ENCODE peak calls at places on chromosomes 1 and 21, in six cellular contexts. O, M, F, W, J and K are unnamed samples.

GRCh38 chr21:43280949-43281633 is 112.3 kb downstream of the CRYAA start:
- DNase-seq in O (no peak), M (no peak), F (no peak), W (no peak), J (no peak), K (no peak)

GRCh38 chr1:19010995-19011696 is 54.7 kb upstream of the IFFO2 start:
- DNase-seq in O (peak), M (peak), F (peak), W (peak), J (peak), K (peak)

GRCh38 chr1:116826818-116827606 is 72.8 kb downstream of the CD2 start:
- DNase-seq in O (peak), M (no peak), F (no peak), W (no peak), J (peak), K (peak)

GRCh38 chr1:58290685-58291372 is 255.7 kb downstream of the OMA1 start:
- DNase-seq in O (peak), M (peak), F (no peak), W (peak), J (peak), K (no peak)

GRCh38 chr1:180925471-180926051 is 12.9 kb downstream of the KIAA1614 start:
- DNase-seq in O (no peak), M (no peak), F (no peak), W (no peak), J (no peak), K (no peak)

GRCh38 chr1:198117267-198117666 is 39.5 kb upstream of the NEK7 start:
- DNase-seq in O (peak), M (no peak), F (no peak), W (no peak), J (peak), K (no peak)

GRCh38 chr1:69898403-69898947 is 306.9 kb downstream of the LRRC40 start:
- DNase-seq in O (no peak), M (no peak), F (no peak), W (no peak), J (no peak), K (no peak)

GRCh38 chr1:106746448-106747085 is 309.9 kb upstream of the PRMT6 start:
- DNase-seq in O (peak), M (no peak), F (no peak), W (peak), J (no peak), K (no peak)

GRCh38 chr1:41520951-41521742 is 36.7 kb upstream of the EDN2 start:
- DNase-seq in O (no peak), M (no peak), F (no peak), W (no peak), J (no peak), K (no peak)

GRCh38 chr1:56551691-56552090 is 27.7 kb downstream of the PLPP3 start:
- DNase-seq in O (peak), M (peak), F (no peak), W (peak), J (no peak), K (no peak)

GRCh38 chr1:81142099-81142776 is 658.5 kb upstream of the ADGRL2 start:
- DNase-seq in O (peak), M (peak), F (no peak), W (peak), J (peak), K (no peak)

GRCh38 chr1:81149649-81150335 is 650.9 kb upstream of the ADGRL2 start:
- DNase-seq in O (peak), M (no peak), F (no peak), W (no peak), J (no peak), K (no peak)

DNA sequence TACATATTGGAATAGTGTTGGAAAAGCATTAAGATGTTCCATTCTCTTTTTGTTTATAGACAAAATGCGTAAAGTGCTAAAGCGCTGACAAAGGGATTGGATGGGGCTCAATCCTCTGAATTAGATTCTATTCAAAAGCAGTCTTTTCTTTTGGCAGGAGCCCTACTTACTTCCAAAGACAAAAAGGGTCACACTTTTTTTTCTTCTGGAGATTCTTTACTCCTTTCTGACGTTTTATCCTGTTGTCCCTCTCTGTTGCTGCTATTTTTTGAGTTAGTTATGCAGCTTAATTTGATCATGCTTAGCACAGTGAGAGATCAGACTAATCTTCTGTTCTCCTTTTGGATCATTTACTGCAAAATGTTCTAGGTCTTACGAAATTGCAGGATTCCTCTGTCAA is 656.5 kb upstream of the ADGRL2 start:
- DNase-seq in O (no peak), M (no peak), F (no peak), W (no peak), J (peak), K (no peak)
- H3K4me3 ChIP-seq in O (no peak), M (no peak), F (no peak), W (no peak), J (no peak), K (no peak)

DNA sequence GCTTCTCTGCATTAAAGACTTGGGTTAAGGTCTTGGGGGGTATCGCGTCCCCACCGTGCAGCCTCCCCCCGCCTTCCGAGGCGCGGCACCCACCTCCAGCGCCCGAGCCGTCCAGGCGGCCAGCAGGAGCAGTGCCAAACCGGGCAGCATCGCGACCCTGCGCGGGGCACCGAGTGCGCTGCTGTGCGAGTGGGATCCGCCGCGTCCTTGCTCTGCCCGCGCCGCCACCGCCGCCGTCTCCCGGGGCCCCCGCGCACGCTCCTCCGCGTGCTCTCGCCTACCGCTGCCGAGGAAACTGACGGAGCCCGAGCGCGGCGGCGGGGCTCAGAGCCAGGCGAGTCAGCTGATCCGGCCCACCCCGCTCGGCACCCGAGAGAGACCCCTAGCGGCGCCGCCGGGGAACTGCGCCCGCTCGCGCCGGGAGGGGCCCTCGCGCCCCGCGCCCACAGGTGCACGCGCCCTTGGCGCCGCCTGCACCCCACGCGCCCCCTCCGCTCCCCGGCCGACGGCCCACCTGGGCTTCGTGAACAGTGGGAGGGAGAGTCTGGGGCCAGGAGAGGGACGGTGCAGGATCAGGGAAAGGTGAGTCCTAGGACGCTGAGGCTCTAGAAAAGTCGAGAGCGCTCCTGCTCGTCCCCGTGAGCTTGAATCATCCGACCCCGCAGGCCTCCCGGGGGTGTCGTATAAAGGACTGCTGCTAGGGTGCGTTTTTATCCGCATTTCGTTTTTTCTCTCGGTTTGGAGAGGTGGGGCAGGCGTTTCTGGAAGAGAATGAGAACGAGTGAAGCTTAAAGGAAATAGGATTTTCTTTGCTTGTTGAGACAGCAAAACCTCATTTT is at the start of gene APP:
- DNase-seq in O (peak), M (peak), F (peak), W (peak), J (peak), K (no peak)
- TF ChIP-seq CTCF in O (peak), M (peak), F (peak), W (peak), J (no peak), K (peak)

GRCh38 chr1:16145030-16145987 is 10.6 kb downstream of the EPHA2 start:
- DNase-seq in O (peak), M (peak), F (peak), W (peak), J (peak), K (no peak)

GRCh38 chr1:16143566-16144324 is 12.1 kb downstream of the EPHA2 start:
- DNase-seq in O (peak), M (peak), F (no peak), W (no peak), J (no peak), K (no peak)

GRCh38 chr1:16143005-16143565 is 12.8 kb downstream of the EPHA2 start:
- DNase-seq in O (no peak), M (no peak), F (no peak), W (no peak), J (no peak), K (no peak)

GRCh38 chr1:16145988-16146887 is 9.6 kb downstream of the EPHA2 start:
- DNase-seq in O (peak), M (peak), F (peak), W (peak), J (peak), K (no peak)

DNA sequence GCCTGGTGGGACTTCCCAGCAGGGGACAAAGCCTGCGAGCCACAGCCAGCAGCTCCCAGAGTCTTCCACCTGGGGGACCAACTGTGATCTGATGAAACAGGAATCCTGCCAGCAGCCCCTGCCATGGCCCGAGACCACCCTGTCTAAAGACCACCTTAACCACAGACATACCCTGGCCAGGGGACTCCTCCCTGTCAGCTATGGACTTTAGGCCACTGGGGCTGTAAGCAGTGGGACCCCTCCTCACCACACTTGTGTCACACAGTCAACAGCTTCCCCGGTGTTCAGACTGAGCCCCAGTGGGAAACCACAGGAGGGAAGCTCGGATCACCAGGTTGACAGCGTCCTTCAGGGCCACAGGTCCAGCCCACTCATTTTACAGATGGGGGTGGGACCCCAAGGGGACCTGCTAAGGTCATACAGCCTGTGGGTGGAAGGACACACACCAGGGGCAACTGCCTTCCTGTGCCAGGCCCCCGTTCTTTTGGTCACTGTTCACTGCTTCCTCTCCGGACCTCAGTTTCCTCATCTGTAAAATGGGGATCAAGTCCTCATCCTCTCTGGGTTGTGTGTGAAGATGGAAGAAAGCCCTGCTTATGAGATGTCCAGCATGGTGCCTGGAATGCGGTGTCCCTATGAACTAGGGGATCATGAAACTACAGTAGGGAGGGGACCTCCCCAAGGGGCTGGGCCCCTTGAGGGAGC is 11.4 kb downstream of the EPHA2 start:
- DNase-seq in O (no peak), M (no peak), F (no peak), W (no peak), J (no peak), K (no peak)
- H3K4me3 ChIP-seq in O (no peak), M (no peak), F (peak), W (peak), J (no peak), K (no peak)

GRCh38 chr1:153922076-153922837 is 515 bp downstream of the GATAD2B start:
- DNase-seq in O (no peak), M (peak), F (no peak), W (no peak), J (peak), K (no peak)
- TF ChIP-seq CTCF in O (no peak), M (peak), F (no peak), W (no peak), J (no peak), K (peak)

DNA sequence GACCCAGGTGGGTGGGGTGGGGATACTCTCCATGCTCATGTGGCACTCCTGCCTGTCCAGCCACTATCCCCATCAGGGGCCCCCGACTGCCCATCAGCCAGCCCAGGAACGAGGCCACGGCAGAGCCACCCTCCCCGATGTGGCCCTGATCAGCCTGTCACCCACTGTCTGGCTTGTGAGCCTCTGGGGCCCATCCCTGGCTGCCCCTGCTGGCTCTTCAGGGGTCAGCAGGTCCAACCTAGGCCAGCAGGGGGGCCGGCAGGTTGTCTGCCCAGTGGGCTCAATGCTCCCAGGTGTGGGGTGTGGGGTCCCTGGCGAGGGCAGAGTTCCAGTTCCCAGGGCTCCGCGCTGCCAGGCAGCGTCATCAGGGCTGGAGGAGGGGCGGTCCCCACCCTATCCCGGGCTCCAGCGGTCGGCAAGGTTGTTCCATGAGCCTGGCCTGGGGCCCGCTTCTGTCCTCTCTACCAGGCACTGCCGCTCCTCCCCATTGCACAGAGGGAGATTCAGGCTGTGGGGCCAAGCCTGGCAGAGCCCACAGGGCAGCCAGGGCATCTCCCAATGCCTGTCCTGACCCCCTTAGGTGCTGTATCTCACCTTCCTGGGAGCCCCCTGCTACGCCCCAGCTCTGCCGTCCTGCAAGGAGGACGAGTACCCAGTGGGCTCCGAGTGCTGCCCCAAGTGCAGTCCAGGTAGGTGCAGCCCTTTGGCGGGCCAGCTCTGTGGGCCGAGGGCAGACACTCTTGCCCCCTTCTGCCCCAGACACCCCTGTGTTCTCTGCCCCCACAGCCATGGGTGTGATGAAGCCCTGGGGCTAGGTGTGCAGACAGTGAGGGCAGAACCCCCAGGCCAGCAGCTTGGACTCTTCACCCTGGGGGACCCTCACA is 1.2 kb downstream of the TNFRSF14 start:
- DNase-seq in O (no peak), M (no peak), F (no peak), W (no peak), J (no peak), K (no peak)
- H3K4me3 ChIP-seq in O (no peak), M (no peak), F (peak), W (no peak), J (no peak), K (peak)

DNA sequence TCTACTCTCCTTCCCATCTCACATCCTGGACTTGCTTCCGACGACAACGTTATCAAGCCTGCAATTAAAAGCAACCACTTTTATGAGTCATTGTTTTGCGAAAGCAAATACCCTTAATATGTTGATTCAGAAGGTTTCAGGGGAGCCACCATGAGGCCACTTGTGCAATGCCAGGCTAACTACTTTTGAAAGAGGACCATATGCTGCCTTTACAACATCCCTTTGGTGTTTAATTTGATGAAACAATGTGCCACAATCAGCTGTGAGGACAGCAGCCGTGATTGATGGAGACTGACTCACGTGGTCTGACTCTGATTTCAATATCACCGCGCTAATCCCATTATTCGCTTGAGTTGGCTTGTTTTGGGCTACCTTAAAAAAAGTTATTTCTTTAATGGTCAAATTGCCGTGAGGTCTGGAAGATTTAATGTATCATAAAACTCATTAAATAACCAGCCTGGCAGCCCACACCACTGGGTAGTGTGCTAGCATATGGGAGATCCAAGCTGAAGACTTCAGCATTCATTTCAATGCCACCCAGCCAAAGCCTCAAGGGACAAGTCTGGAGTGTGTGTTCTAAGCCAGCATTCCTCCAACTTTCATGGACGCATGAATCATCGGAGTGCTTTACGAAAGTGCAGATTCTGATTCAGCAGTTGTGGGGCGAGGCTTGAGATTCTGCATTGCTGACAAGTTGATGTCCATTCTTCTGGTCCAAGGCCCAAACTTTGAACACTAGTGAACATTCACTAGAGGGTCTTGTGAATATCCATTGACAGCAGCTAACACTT is 73.3 kb upstream of the PAXBP1 start:
- DNase-seq in O (peak), M (peak), F (no peak), W (no peak), J (peak), K (no peak)
- TF ChIP-seq CTCF in O (no peak), M (peak), F (no peak), W (peak), J (peak), K (no peak)

GRCh38 chr1:226864311-226864710 is 6.1 kb upstream of the PSEN2 start:
- DNase-seq in O (no peak), M (no peak), F (peak), W (no peak), J (no peak), K (no peak)
- H3K4me3 ChIP-seq in O (no peak), M (no peak), F (no peak), W (no peak), J (no peak), K (no peak)